ENCODE peak calls at places on chromosomes 2 and 18, in six cellular contexts. V, B, A, M, J and P are unnamed samples.

GRCh38 chr18:50388988-50389387 is 14.1 kb downstream of the SKA1 start:
- DNase-seq in B (no peak), M (no peak), V (no peak), J (no peak), A (no peak), P (no peak)

GRCh38 chr2:121638333-121638732 is 10.9 kb downstream of the CLASP1 start:
- DNase-seq in J (no peak), M (peak), A (no peak), B (no peak), V (no peak), P (no peak)

GRCh38 chr18:59323931-59324622 is 5.6 kb upstream of the CPLX4 start:
- DNase-seq in V (no peak), A (no peak), B (no peak), J (no peak), M (no peak), P (peak)

GRCh38 chr2:218125626-218126080 is at the start of gene CXCR2:
- DNase-seq in V (no peak), B (no peak), M (no peak), A (no peak), J (no peak), P (no peak)

GRCh38 chr2:23380562-23381065 is 4.4 kb upstream of the KLHL29 start:
- DNase-seq in J (peak), M (peak), V (peak), B (no peak), A (no peak), P (no peak)

GRCh38 chr18:47968721-47969120 is 38.3 kb upstream of the SMAD2 start:
- DNase-seq in V (no peak), J (no peak), A (no peak), B (no peak), M (no peak), P (no peak)

GRCh38 chr18:23844991-23845680 is 155.9 kb downstream of the LAMA3 start:
- DNase-seq in M (peak), A (no peak), B (peak), V (no peak), J (no peak), P (peak)

GRCh38 chr18:35050004-35050623 is 8.9 kb downstream of the MAPRE2 start:
- DNase-seq in A (no peak), M (no peak), B (no peak), V (no peak), J (no peak), P (no peak)

GRCh38 chr2:8851811-8852560 is 14.6 kb upstream of the KIDINS220 start:
- DNase-seq in M (peak), V (no peak), J (no peak), A (no peak), B (no peak), P (no peak)

GRCh38 chr18:36354989-36355388 is 57.5 kb downstream of the FHOD3 start:
- DNase-seq in B (no peak), J (no peak), V (no peak), M (peak), A (no peak), P (no peak)

GRCh38 chr2:231176061-231176460 is 22.4 kb upstream of the ARMC9 start:
- DNase-seq in B (no peak), V (no peak), J (no peak), M (no peak), A (no peak), P (no peak)

GRCh38 chr18:59038295-59039039 is 101.2 kb upstream of the SEC11C start:
- DNase-seq in M (no peak), J (no peak), A (no peak), V (no peak), B (no peak), P (no peak)

GRCh38 chr2:164457271-164457670 is 164.0 kb downstream of the GRB14 start:
- DNase-seq in A (no peak), V (no peak), M (peak), J (no peak), B (no peak), P (no peak)

GRCh38 chr2:224650815-224651439 is 65.2 kb downstream of the CCDC195 start:
- DNase-seq in B (no peak), M (peak), A (no peak), J (no peak), V (peak), P (peak)

GRCh38 chr2:164706522-164706921 is 85.2 kb upstream of the GRB14 start:
- DNase-seq in A (no peak), V (no peak), M (peak), B (no peak), J (no peak), P (peak)